ENCODE peak calls at places on chromosome 6, in four cellular contexts. One of them, this sample, is unnamed.

GRCh38 chr6:158131926-158132325 is 36.1 kb downstream of the SERAC1 start:
- DNase-seq in GM12865: peak; percentile 41
- DNase-seq in A549: peak; percentile 18
- DNase-seq in PC-9: no peak
- DNase-seq in this sample: peak; percentile 35

GRCh38 chr6:41419385-41419784 is 84.0 kb downstream of the NCR2 start:
- DNase-seq in PC-9: no peak
- DNase-seq in A549: no peak
- DNase-seq in GM12865: no peak
- DNase-seq in this sample: no peak

GRCh38 chr6:142763205-142763604 is 181.8 kb downstream of the HIVEP2 start:
- DNase-seq in GM12865: no peak
- DNase-seq in A549: no peak
- DNase-seq in PC-9: peak; percentile 62
- DNase-seq in this sample: peak; percentile 70

GRCh38 chr6:85470023-85470410 is 20.1 kb downstream of the NT5E start:
- DNase-seq in GM12865: no peak
- DNase-seq in A549: no peak
- DNase-seq in PC-9: no peak
- DNase-seq in this sample: no peak

GRCh38 chr6:28357036-28357435 is 7.3 kb downstream of the ZKSCAN3 start:
- DNase-seq in A549: no peak
- DNase-seq in PC-9: no peak
- DNase-seq in GM12865: no peak
- DNase-seq in this sample: peak; percentile 7

GRCh38 chr6:93036835-93037234 is 382.5 kb downstream of the EPHA7 start:
- DNase-seq in A549: no peak
- DNase-seq in PC-9: no peak
- DNase-seq in GM12865: peak; percentile 17
- DNase-seq in this sample: no peak

GRCh38 chr6:20403766-20404640 is 2.3 kb downstream of the E2F3 start:
- DNase-seq in PC-9: no peak
- DNase-seq in GM12865: peak; percentile 74
- DNase-seq in A549: peak; percentile 16
- DNase-seq in this sample: peak; percentile 66

GRCh38 chr6:40681622-40682021 is 94.5 kb upstream of the LRFN2 start:
- DNase-seq in A549: no peak
- DNase-seq in PC-9: no peak
- DNase-seq in GM12865: no peak
- DNase-seq in this sample: no peak

GRCh38 chr6:128156315-128157111 is 255.7 kb upstream of the THEMIS start:
- DNase-seq in GM12865: no peak
- DNase-seq in A549: no peak
- DNase-seq in PC-9: no peak
- DNase-seq in this sample: no peak

GRCh38 chr6:56795852-56796532 is 153.3 kb upstream of the DST start:
- DNase-seq in A549: peak; percentile 12
- DNase-seq in PC-9: no peak
- DNase-seq in GM12865: no peak
- DNase-seq in this sample: peak; percentile 62

GRCh38 chr6:32192608-32193039 is at the start of gene GPSM3:
- DNase-seq in GM12865: peak; percentile 79
- DNase-seq in PC-9: no peak
- DNase-seq in A549: no peak
- DNase-seq in this sample: no peak

GRCh38 chr6:116530436-116530835 is 15.0 kb downstream of the TRAPPC3L start:
- DNase-seq in GM12865: no peak
- DNase-seq in A549: no peak
- DNase-seq in PC-9: no peak
- DNase-seq in this sample: no peak
- TF ChIP-seq CTCF in GM12865: no peak
- TF ChIP-seq CTCF in A549: no peak
- TF ChIP-seq CTCF in PC-9: no peak
- TF ChIP-seq CTCF in this sample: no peak

GRCh38 chr6:26045046-26045938 is 41.9 kb upstream of the HFE start:
- DNase-seq in PC-9: peak; percentile 74
- DNase-seq in GM12865: peak; percentile 99
- DNase-seq in A549: peak; percentile 55
- DNase-seq in this sample: peak; percentile 95
- TF ChIP-seq CTCF in PC-9: no peak
- TF ChIP-seq CTCF in GM12865: peak; percentile 19
- TF ChIP-seq CTCF in A549: no peak
- TF ChIP-seq CTCF in this sample: no peak

DNA sequence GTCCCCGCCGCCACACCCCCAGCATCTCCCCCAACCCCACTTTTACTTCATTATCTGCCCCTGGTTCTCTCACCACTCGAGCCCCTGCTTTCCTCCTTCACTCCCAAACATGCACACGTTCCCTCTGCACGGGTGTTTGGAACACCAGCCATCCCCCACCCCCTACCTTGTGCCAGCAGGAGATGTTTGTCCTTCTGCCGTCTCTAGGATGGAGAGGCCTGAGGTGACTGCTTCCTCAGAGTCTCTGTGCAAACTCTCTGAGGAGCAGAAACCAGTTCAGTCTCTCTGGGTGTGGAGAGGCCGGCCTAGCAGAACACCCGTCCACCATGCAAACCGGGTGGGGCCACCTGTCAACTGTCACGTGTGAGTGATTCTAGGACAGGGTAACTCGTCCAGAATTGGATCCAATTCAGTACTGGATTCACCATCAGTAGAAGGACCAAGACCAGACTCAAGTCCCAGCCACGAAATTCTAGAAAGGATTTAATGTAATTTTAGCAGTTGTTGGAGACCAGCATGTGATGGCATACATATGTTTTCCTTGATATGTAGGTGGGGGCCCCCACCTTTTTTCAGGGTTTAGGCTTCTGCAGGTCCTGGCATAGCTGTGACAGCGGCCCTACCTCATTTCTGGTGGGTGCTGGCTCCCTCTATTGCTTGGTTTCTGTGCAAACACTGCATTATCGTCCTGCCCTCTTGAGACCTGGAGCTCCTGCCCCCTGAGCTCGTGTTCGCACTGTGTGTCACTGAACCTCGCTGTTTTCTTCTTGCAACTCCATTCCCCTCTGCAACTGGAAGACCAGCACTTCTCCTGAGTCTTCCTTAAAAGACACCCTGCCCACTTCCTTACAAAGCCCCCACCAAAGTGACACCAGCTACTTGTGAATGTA is at the start of gene RAET1E:
- DNase-seq in PC-9: no peak
- DNase-seq in A549: no peak
- DNase-seq in GM12865: no peak
- DNase-seq in this sample: no peak
- TF ChIP-seq CTCF in PC-9: no peak
- TF ChIP-seq CTCF in A549: peak; percentile 32
- TF ChIP-seq CTCF in GM12865: no peak
- TF ChIP-seq CTCF in this sample: no peak

DNA sequence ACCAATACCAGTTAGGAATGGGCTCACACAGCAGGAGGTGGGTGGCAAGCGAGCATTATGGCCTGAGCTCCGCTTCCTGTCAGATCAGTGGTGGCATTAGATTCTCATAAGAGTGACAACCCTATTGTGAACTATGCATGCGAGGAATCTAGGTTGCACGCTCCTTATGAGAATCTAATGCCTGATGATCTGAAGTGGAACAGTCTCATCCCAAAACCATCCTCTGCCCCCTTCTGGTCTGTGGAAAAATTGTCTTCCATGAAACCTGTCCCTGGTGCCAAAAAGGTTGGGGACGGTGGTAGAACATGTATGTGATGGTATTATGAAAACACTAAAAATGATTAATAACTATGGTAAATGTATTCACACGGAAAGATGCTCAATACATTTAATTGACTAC is 99.7 kb upstream of the HIVEP1 start:
- DNase-seq in PC-9: no peak
- DNase-seq in A549: no peak
- DNase-seq in GM12865: peak; percentile 11
- DNase-seq in this sample: peak; percentile 32
- TF ChIP-seq CTCF in PC-9: peak; percentile 59
- TF ChIP-seq CTCF in A549: no peak
- TF ChIP-seq CTCF in GM12865: no peak
- TF ChIP-seq CTCF in this sample: peak; percentile 22

GRCh38 chr6:89299451-89299850 is 15.6 kb downstream of the GABRR2 start:
- DNase-seq in A549: no peak
- DNase-seq in PC-9: peak; percentile 11
- DNase-seq in GM12865: no peak
- DNase-seq in this sample: peak; percentile 31
- TF ChIP-seq CTCF in A549: no peak
- TF ChIP-seq CTCF in PC-9: peak; percentile 31
- TF ChIP-seq CTCF in GM12865: no peak
- TF ChIP-seq CTCF in this sample: peak; percentile 21

GRCh38 chr6:132458887-132459604 is 53.9 kb downstream of the STX7 start:
- DNase-seq in A549: no peak
- DNase-seq in GM12865: no peak
- DNase-seq in PC-9: no peak
- DNase-seq in this sample: no peak

GRCh38 chr6:132461958-132462357 is 51.0 kb downstream of the STX7 start:
- DNase-seq in A549: no peak
- DNase-seq in PC-9: no peak
- DNase-seq in GM12865: no peak
- DNase-seq in this sample: no peak

GRCh38 chr6:132459605-132459952 is 53.3 kb downstream of the STX7 start:
- DNase-seq in GM12865: no peak
- DNase-seq in A549: no peak
- DNase-seq in PC-9: no peak
- DNase-seq in this sample: no peak

DNA sequence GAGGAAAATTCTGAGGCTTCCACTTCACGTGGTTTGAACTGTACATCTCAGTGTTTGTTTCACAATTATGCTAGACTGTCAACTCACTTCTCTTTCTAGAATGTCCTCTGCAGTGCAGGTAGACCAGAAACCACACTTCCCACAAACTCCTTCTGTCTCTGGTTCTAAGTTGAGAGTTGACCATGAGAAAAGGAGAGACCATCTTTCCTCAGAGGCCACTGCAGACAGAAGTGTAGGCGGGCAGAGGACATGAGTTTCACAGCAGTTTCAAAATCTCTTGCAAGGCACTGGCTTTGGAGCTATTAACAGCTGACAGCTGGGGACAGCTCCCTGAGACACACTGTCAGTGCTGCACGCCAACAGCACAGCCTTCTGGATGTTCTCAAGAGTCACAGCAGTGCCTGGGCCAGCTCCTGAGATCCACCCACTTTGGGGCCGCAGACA is 55.4 kb upstream of the MOXD1 start:
- DNase-seq in A549: no peak
- DNase-seq in PC-9: no peak
- DNase-seq in GM12865: peak; percentile 86
- DNase-seq in this sample: no peak
- TF ChIP-seq CTCF in A549: no peak
- TF ChIP-seq CTCF in PC-9: no peak
- TF ChIP-seq CTCF in GM12865: peak; percentile 43
- TF ChIP-seq CTCF in this sample: no peak

GRCh38 chr6:44128020-44128917 is 915 bp downstream of the TMEM63B start:
- DNase-seq in PC-9: peak; percentile 39
- DNase-seq in GM12865: peak; percentile 41
- DNase-seq in A549: peak; percentile 39
- DNase-seq in this sample: peak; percentile 10
- TF ChIP-seq CTCF in PC-9: no peak
- TF ChIP-seq CTCF in GM12865: no peak
- TF ChIP-seq CTCF in A549: no peak
- TF ChIP-seq CTCF in this sample: no peak

GRCh38 chr6:7669742-7670141 is 56.2 kb upstream of the BMP6 start:
- DNase-seq in GM12865: no peak
- DNase-seq in A549: no peak
- DNase-seq in PC-9: no peak
- DNase-seq in this sample: no peak
- TF ChIP-seq CTCF in GM12865: no peak
- TF ChIP-seq CTCF in A549: peak; percentile 20
- TF ChIP-seq CTCF in PC-9: no peak
- TF ChIP-seq CTCF in this sample: no peak

GRCh38 chr6:33347816-33348215 is 30.3 kb upstream of the ZBTB22 start:
- DNase-seq in A549: no peak
- DNase-seq in GM12865: no peak
- DNase-seq in PC-9: no peak
- DNase-seq in this sample: no peak

GRCh38 chr6:33343953-33344611 is 26.5 kb upstream of the ZBTB22 start:
- DNase-seq in A549: no peak
- DNase-seq in PC-9: no peak
- DNase-seq in GM12865: peak; percentile 88
- DNase-seq in this sample: no peak

GRCh38 chr6:33339193-33339592 is 21.6 kb upstream of the ZBTB22 start:
- DNase-seq in A549: no peak
- DNase-seq in GM12865: no peak
- DNase-seq in PC-9: no peak
- DNase-seq in this sample: no peak

GRCh38 chr6:33344771-33345697 is 27.5 kb upstream of the ZBTB22 start:
- DNase-seq in PC-9: peak; percentile 55
- DNase-seq in A549: peak; percentile 35
- DNase-seq in GM12865: peak; percentile 89
- DNase-seq in this sample: peak; percentile 75
- TF ChIP-seq CTCF in PC-9: peak; percentile 80
- TF ChIP-seq CTCF in A549: peak; percentile 40
- TF ChIP-seq CTCF in GM12865: peak; percentile 56
- TF ChIP-seq CTCF in this sample: peak; percentile 51

This sample was measured in fibroblast of mammary gland.